ENCODE peak calls at places on chromosomes 7 and 10, in six cellular contexts. One of them, this sample, is unnamed.
A peak's percentile ranks its signal among the peaks of the same experiment; 100 is the strongest.

GRCh38 chr10:48579251-48579960 is 25.5 kb downstream of the ARHGAP22 start:
- DNase-seq in activated CD4-positive, alpha-beta T cell treated with anti-CD3 and anti-CD28 coated beads, Interleukin-2, amount 50 U/mL, for 1 hour: no peak
- DNase-seq in A549: no peak
- DNase-seq in cardiac muscle cell: peak; percentile 4
- DNase-seq in SW 1271: no peak
- DNase-seq in osteocyte: peak; percentile 57
- DNase-seq in this sample: no peak

GRCh38 chr7:121032645-121033460 is 44.3 kb downstream of the CPED1 start:
- DNase-seq in activated CD4-positive, alpha-beta T cell treated with anti-CD3 and anti-CD28 coated beads, Interleukin-2, amount 50 U/mL, for 1 hour: no peak
- DNase-seq in A549: no peak
- DNase-seq in cardiac muscle cell: no peak
- DNase-seq in SW 1271: no peak
- DNase-seq in osteocyte: no peak
- DNase-seq in this sample: no peak

GRCh38 chr10:86434651-86435050 is 68.1 kb upstream of the GRID1 start:
- DNase-seq in activated CD4-positive, alpha-beta T cell treated with anti-CD3 and anti-CD28 coated beads, Interleukin-2, amount 50 U/mL, for 1 hour: no peak
- DNase-seq in A549: no peak
- DNase-seq in cardiac muscle cell: no peak
- DNase-seq in SW 1271: no peak
- DNase-seq in osteocyte: no peak
- DNase-seq in this sample: no peak

GRCh38 chr7:92838934-92839333 is 2.6 kb upstream of the CDK6 start:
- DNase-seq in activated CD4-positive, alpha-beta T cell treated with anti-CD3 and anti-CD28 coated beads, Interleukin-2, amount 50 U/mL, for 1 hour: no peak
- DNase-seq in A549: no peak
- DNase-seq in cardiac muscle cell: no peak
- DNase-seq in SW 1271: no peak
- DNase-seq in osteocyte: no peak
- DNase-seq in this sample: no peak

GRCh38 chr7:21086688-21087087 is 300.0 kb upstream of the SP8 start:
- DNase-seq in activated CD4-positive, alpha-beta T cell treated with anti-CD3 and anti-CD28 coated beads, Interleukin-2, amount 50 U/mL, for 1 hour: no peak
- DNase-seq in A549: no peak
- DNase-seq in cardiac muscle cell: no peak
- DNase-seq in SW 1271: no peak
- DNase-seq in osteocyte: no peak
- DNase-seq in this sample: no peak

GRCh38 chr10:107859065-107859464 is 694.6 kb upstream of the SORCS1 start:
- DNase-seq in activated CD4-positive, alpha-beta T cell treated with anti-CD3 and anti-CD28 coated beads, Interleukin-2, amount 50 U/mL, for 1 hour: no peak
- DNase-seq in A549: no peak
- DNase-seq in cardiac muscle cell: no peak
- DNase-seq in SW 1271: no peak
- DNase-seq in osteocyte: no peak
- DNase-seq in this sample: no peak

GRCh38 chr10:76341740-76342139 is 910.3 kb downstream of the LRMDA start:
- DNase-seq in activated CD4-positive, alpha-beta T cell treated with anti-CD3 and anti-CD28 coated beads, Interleukin-2, amount 50 U/mL, for 1 hour: no peak
- DNase-seq in A549: no peak
- DNase-seq in cardiac muscle cell: no peak
- DNase-seq in SW 1271: no peak
- DNase-seq in osteocyte: no peak
- DNase-seq in this sample: no peak

GRCh38 chr10:790821-791551 is 101.5 kb upstream of the DIP2C start:
- DNase-seq in activated CD4-positive, alpha-beta T cell treated with anti-CD3 and anti-CD28 coated beads, Interleukin-2, amount 50 U/mL, for 1 hour: no peak
- DNase-seq in A549: no peak
- DNase-seq in cardiac muscle cell: no peak
- DNase-seq in SW 1271: no peak
- DNase-seq in osteocyte: peak; percentile 78
- DNase-seq in this sample: no peak

GRCh38 chr10:105292236-105292635 is 651.1 kb downstream of the SORCS3 start:
- DNase-seq in activated CD4-positive, alpha-beta T cell treated with anti-CD3 and anti-CD28 coated beads, Interleukin-2, amount 50 U/mL, for 1 hour: no peak
- DNase-seq in A549: no peak
- DNase-seq in cardiac muscle cell: no peak
- DNase-seq in SW 1271: no peak
- DNase-seq in osteocyte: no peak
- DNase-seq in this sample: no peak

GRCh38 chr10:34816067-34817002 is 1.2 kb upstream of the PARD3 start:
- DNase-seq in activated CD4-positive, alpha-beta T cell treated with anti-CD3 and anti-CD28 coated beads, Interleukin-2, amount 50 U/mL, for 1 hour: no peak
- DNase-seq in A549: peak; percentile 44
- DNase-seq in cardiac muscle cell: peak; percentile 47
- DNase-seq in SW 1271: no peak
- DNase-seq in osteocyte: no peak
- DNase-seq in this sample: no peak

GRCh38 chr7:74302745-74303221 is 13.6 kb downstream of the CLIP2 start:
- DNase-seq in activated CD4-positive, alpha-beta T cell treated with anti-CD3 and anti-CD28 coated beads, Interleukin-2, amount 50 U/mL, for 1 hour: no peak
- DNase-seq in A549: peak; percentile 38
- DNase-seq in cardiac muscle cell: no peak
- DNase-seq in SW 1271: peak; percentile 31
- DNase-seq in osteocyte: no peak
- DNase-seq in this sample: no peak

GRCh38 chr7:131328387-131329175 is 905 bp downstream of the MKLN1 start:
- DNase-seq in activated CD4-positive, alpha-beta T cell treated with anti-CD3 and anti-CD28 coated beads, Interleukin-2, amount 50 U/mL, for 1 hour: no peak
- DNase-seq in A549: no peak
- DNase-seq in cardiac muscle cell: no peak
- DNase-seq in SW 1271: no peak
- DNase-seq in osteocyte: no peak
- DNase-seq in this sample: no peak

GRCh38 chr10:43595739-43596298 is 10.4 kb upstream of the ZNF485 start:
- DNase-seq in activated CD4-positive, alpha-beta T cell treated with anti-CD3 and anti-CD28 coated beads, Interleukin-2, amount 50 U/mL, for 1 hour: no peak
- DNase-seq in A549: no peak
- DNase-seq in cardiac muscle cell: no peak
- DNase-seq in SW 1271: no peak
- DNase-seq in osteocyte: peak; percentile 42
- DNase-seq in this sample: peak; percentile 17

GRCh38 chr7:10128748-10129147 is 844.9 kb upstream of the PHF14 start:
- DNase-seq in activated CD4-positive, alpha-beta T cell treated with anti-CD3 and anti-CD28 coated beads, Interleukin-2, amount 50 U/mL, for 1 hour: no peak
- DNase-seq in A549: no peak
- DNase-seq in cardiac muscle cell: peak; percentile 53
- DNase-seq in SW 1271: no peak
- DNase-seq in osteocyte: no peak
- DNase-seq in this sample: no peak

GRCh38 chr7:76108540-76109233 is 60.8 kb downstream of the MDH2 start:
- DNase-seq in activated CD4-positive, alpha-beta T cell treated with anti-CD3 and anti-CD28 coated beads, Interleukin-2, amount 50 U/mL, for 1 hour: no peak
- DNase-seq in A549: peak; percentile 94
- DNase-seq in cardiac muscle cell: no peak
- DNase-seq in SW 1271: no peak
- DNase-seq in osteocyte: peak; percentile 74
- DNase-seq in this sample: no peak

GRCh38 chr10:13351340-13351915 is 3.3 kb upstream of the SEPHS1 start:
- DNase-seq in activated CD4-positive, alpha-beta T cell treated with anti-CD3 and anti-CD28 coated beads, Interleukin-2, amount 50 U/mL, for 1 hour: peak; percentile 23
- DNase-seq in A549: no peak
- DNase-seq in cardiac muscle cell: no peak
- DNase-seq in SW 1271: no peak
- DNase-seq in osteocyte: no peak
- DNase-seq in this sample: peak; percentile 23

This sample was measured in effector memory CD8-positive, alpha-beta T cell.